ENCODE peak calls at places on chromosome X, in four cellular contexts. G is H1, K is SK-N-SH, S is K562. Q is an unnamed sample.

GRCh38 chrX:110992611-110993010 is 103.4 kb upstream of the PAK3 start:
- DNase-seq in G (no peak), K (peak), S (peak), Q (peak)

GRCh38 chrX:70313503-70313902 is 23.6 kb downstream of the KIF4A start:
- DNase-seq in G (no peak), K (no peak), S (no peak), Q (no peak)

GRCh38 chrX:123217077-123217476 is 33.0 kb downstream of the GRIA3 start:
- DNase-seq in G (no peak), K (no peak), S (peak), Q (no peak)

GRCh38 chrX:134601240-134601639 is 57.0 kb downstream of the PLAC1 start:
- DNase-seq in G (no peak), K (no peak), S (no peak), Q (no peak)

GRCh38 chrX:116526010-116526409 is 63.2 kb upstream of the CT83 start:
- DNase-seq in G (no peak), K (no peak), S (no peak), Q (no peak)

GRCh38 chrX:41875142-41875541 is 48.2 kb downstream of the CASK start:
- DNase-seq in G (no peak), K (no peak), S (no peak), Q (no peak)

GRCh38 chrX:136450050-136450830 is 37.5 kb upstream of the BRS3 start:
- DNase-seq in G (no peak), K (no peak), S (no peak), Q (no peak)

GRCh38 chrX:115940888-115941332 is 229.6 kb upstream of the AGTR2 start:
- DNase-seq in G (peak), K (peak), S (peak), Q (peak)

GRCh38 chrX:50470103-50471031 is at the start of gene DGKK:
- DNase-seq in G (peak), K (peak), S (no peak), Q (peak)

GRCh38 chrX:69362889-69363288 is 141.2 kb upstream of the NALF2 start:
- DNase-seq in G (no peak), K (peak), S (no peak), Q (no peak)

GRCh38 chrX:103220511-103221406 is 5.9 kb downstream of the BEX4 start:
- DNase-seq in G (no peak), K (no peak), S (no peak), Q (peak)

GRCh38 chrX:12711435-12712040 is 79.7 kb upstream of the PRPS2 start:
- DNase-seq in G (no peak), K (no peak), S (no peak), Q (no peak)

GRCh38 chrX:29841750-29842149 is 373.6 kb upstream of the MAGEB2 start:
- DNase-seq in G (no peak), K (no peak), S (no peak), Q (no peak)

GRCh38 chrX:115562492-115562872 is 1.5 kb downstream of the PLS3 start:
- DNase-seq in G (no peak), K (no peak), S (no peak), Q (no peak)

GRCh38 chrX:136710324-136710951 is 62.5 kb downstream of the CD40LG start:
- DNase-seq in G (no peak), K (no peak), S (no peak), Q (no peak)

GRCh38 chrX:10685923-10686595 is 65.7 kb upstream of the MID1 start:
- DNase-seq in G (no peak), K (no peak), S (no peak), Q (no peak)

GRCh38 chrX:123310112-123310511 is 126.0 kb downstream of the GRIA3 start:
- DNase-seq in G (no peak), K (no peak), S (no peak), Q (no peak)

GRCh38 chrX:1045680-1046314 is 166.7 kb downstream of the CRLF2 start:
- DNase-seq in G (no peak), K (no peak), S (no peak), Q (no peak)

GRCh38 chrX:2664497-2664896 is 26.6 kb upstream of the CD99 start:
- DNase-seq in G (no peak), K (no peak), S (no peak), Q (no peak)

GRCh38 chrX:107659768-107660167 is 31.5 kb downstream of the PRPS1 start:
- DNase-seq in G (no peak), K (peak), S (peak), Q (no peak)

GRCh38 chrX:46279214-46279924 is 265.9 kb downstream of the ZNF674 start:
- DNase-seq in G (no peak), K (no peak), S (no peak), Q (no peak)

GRCh38 chrX:10101269-10101668 is 55.5 kb upstream of the CLCN4 start:
- DNase-seq in G (no peak), K (no peak), S (no peak), Q (no peak)

GRCh38 chrX:96436105-96436504 is 248.5 kb upstream of the DIAPH2 start:
- DNase-seq in G (no peak), K (no peak), S (no peak), Q (no peak)

GRCh38 chrX:86047174-86047991 is at the start of gene CHM:
- DNase-seq in G (peak), K (peak), S (peak), Q (peak)

GRCh38 chrX:82945332-82945731 is 562.8 kb upstream of the POU3F4 start:
- DNase-seq in G (no peak), K (no peak), S (no peak), Q (no peak)

GRCh38 chrX:25869761-25870160 is 268.4 kb upstream of the MAGEB18 start:
- DNase-seq in G (no peak), K (no peak), S (no peak), Q (no peak)

GRCh38 chrX:35919536-35920309 is at the start of gene CFAP47:
- DNase-seq in G (peak), K (peak), S (no peak), Q (peak)

GRCh38 chrX:109352121-109352556 is 129.7 kb downstream of the GUCY2F start:
- DNase-seq in G (no peak), K (no peak), S (no peak), Q (no peak)

GRCh38 chrX:57752866-57753265 is 72.8 kb upstream of the NLRP2B start:
- DNase-seq in G (peak), K (no peak), S (no peak), Q (peak)
- TF ChIP-seq TEAD4 in G (no peak), K (no peak), S (no peak), Q (no peak)

DNA sequence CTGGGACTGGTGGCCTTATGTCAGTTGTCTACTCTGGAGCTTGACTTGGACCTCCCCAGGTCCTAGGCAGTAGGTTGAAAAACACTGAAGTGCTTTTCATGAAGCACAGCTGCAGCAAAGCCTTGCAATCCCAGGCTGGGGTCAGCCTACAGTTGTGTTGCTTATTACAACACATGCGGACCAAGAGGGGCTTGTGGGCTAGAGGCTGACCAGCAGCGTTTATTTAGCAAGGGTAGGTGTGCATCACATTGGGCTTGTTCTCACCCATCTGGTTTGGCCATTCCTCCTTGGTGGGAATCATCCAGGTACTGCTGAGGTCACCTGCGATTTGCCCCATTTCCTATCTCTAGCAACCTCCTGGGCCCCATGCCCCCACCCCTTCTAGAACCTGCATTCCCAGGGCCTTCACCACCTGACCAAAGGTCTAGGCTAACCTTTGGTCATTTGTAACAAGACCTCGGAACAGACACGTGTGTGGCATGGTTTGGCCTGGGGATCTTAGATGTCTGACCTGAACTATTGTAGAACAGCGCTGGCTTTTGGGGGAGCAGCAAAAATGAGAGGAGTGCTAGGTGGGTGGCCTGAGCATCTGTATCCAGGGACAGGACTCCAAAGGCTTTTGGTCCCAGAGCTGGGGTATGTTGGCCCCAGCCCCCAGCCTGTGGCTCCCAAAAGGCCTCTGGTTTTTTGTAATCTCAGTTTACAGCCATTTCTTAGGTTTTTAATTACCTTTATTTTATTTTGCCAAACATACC is 3.0 kb downstream of the RPL10 start:
- DNase-seq in G (no peak), K (no peak), S (no peak), Q (no peak)
- TF ChIP-seq TEAD4 in G (no peak), K (no peak), S (peak), Q (no peak)

DNA sequence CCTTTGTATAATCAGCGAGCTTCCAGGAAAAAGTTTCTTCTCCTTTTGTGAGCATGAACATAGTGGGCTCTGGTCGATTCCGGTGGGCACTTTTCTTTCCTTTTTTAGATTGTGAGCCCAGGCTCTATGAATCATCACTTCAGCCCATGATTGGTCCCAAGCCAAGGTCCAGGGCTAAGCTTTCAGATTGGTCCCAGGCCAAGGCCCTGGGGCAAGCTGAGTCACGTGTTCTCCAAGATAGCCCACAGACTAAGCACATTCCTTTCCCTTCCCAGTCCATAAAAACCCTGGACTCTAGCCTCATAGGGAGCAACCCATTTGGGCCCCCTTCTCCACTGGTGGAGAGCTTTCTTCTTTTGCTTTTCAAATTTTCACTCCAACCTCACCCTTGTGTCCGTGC is 430.5 kb downstream of the NAP1L3 start:
- DNase-seq in G (no peak), K (no peak), S (no peak), Q (no peak)
- TF ChIP-seq TEAD4 in G (no peak), K (no peak), S (no peak), Q (no peak)

DNA sequence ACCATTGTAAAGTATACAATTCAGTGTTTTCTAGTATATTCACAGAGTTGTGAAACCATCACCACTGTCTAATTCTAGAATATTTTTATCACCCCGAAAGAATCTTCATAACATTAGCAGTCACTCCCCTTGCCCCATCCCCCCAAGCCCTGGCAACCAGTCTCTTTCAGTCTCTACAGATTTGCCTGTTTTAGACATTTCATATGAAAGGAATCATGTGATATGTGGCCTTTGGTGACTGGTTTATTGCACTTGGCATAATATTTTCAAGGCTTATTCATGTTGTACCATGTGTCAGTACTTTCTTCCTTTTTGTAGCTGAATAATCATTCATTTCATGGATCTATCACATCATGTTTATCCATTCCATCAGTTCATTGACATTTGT is 371.7 kb downstream of the AFF2 start:
- DNase-seq in G (no peak), K (no peak), S (no peak), Q (no peak)
- TF ChIP-seq TEAD4 in G (no peak), K (no peak), S (no peak), Q (no peak)

DNA sequence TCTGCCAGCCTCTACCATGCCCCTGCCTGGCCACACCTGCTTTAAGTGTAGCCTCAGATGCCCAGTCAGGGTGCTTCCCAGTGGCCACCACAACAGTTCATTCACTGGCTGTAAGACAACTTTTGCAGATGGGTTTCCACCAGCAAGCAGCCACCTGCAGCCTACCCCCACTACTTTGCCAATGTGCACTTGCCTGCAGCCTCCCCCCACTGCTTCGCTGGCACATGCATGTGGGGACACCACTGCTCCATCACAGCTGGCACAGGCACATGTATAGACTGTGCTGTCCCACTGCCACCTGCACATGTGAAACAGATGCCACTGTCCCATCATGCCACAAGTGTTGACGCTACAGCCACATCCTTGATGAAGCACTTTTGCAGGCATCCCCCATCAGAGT is 723.9 kb downstream of the SH3BGRL start:
- DNase-seq in G (no peak), K (no peak), S (no peak), Q (no peak)
- TF ChIP-seq TEAD4 in G (no peak), K (no peak), S (no peak), Q (no peak)

DNA sequence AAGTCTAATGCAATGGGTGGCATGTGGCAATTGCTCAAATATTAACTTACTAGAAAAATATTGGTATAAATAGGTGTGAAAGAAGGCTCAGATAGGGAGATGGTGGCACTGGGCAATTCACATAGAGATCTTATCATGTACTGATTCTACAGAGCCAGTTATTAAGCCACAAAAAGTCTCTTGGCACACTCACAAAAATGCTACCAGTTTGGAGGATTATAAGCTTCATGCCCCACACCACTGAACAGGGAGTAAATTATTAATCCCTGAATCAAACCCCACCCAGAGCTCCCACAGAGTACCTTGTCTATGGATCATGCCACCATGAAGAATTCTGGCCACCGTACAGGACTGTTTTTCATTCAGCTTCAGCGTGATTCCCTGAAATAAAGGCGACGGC is 13.8 kb downstream of the MPP1 start:
- DNase-seq in G (no peak), K (no peak), S (no peak), Q (no peak)
- TF ChIP-seq TEAD4 in G (no peak), K (no peak), S (no peak), Q (no peak)

GRCh38 chrX:15737957-15738685 is at the start of gene CA5B:
- DNase-seq in G (peak), K (peak), S (peak), Q (peak)

GRCh38 chrX:15744181-15744867 is 6.3 kb downstream of the CA5B start:
- DNase-seq in G (no peak), K (no peak), S (no peak), Q (no peak)

GRCh38 chrX:15739886-15740285 is 1.8 kb downstream of the CA5B start:
- DNase-seq in G (no peak), K (no peak), S (no peak), Q (no peak)

GRCh38 chrX:15737188-15737956 is 698 bp upstream of the CA5B start:
- DNase-seq in G (no peak), K (no peak), S (no peak), Q (no peak)

DNA sequence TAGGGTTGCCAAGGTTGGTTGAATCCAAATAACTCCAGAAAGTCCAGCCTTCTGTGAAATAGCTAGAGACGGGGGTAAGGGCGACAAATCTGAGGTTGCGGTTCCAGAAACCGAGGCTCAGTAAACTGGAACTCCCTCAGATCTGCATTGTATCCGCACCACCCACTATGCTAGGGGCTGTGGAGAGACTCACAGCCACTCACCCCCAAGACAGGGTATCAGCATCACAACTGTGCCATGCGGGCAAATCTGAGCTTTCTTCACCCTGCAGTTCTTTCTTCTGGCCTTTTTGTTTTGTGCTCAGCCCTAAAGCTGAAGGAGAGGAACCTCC is 581 bp downstream of the CA5B start:
- DNase-seq in G (no peak), K (no peak), S (no peak), Q (no peak)
- TF ChIP-seq TEAD4 in G (no peak), K (no peak), S (no peak), Q (no peak)

DNA sequence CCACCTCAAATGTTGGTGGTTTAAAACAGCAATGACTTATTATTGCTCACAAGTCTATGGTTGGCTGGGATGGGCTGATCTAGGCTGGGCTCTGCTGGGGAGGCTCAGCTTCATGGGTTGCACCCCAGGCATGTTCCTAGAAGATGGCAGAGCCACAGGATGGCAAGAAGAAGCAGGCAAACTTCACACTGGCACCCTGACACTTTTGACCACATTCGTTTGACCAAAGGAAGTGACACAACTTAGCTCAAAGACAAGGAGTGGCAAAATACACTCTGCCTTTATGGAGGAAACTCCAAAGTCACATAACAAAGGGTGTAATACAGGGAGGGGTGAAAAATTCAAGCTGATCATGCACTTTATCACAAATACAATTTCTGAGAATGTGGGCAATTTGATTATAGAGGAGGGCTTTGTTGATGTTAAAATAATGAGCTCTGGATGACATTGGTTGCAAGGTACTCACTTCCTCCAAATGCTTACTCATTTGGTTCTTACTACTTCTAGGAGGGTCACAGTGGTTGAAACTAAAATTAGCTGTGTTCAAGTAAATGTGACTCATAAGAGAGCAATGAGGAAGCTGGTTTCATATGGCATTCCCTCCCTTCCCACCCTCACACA is 249.2 kb upstream of the RPS6KA3 start:
- DNase-seq in G (no peak), K (no peak), S (no peak), Q (no peak)
- TF ChIP-seq TEAD4 in G (no peak), K (peak), S (no peak), Q (no peak)

GRCh38 chrX:31268359-31268758 is 196.5 kb upstream of the FTHL17 start:
- DNase-seq in G (no peak), K (no peak), S (no peak), Q (no peak)
- TF ChIP-seq TEAD4 in G (no peak), K (no peak), S (no peak), Q (no peak)